ENCODE peak calls at places on chromosomes 6 and 20, in six cellular contexts. D is NT2/D1; B is upper lobe of right lung; T is brain microvascular endothelial cell; M is HT-29; W is effector CD4-positive, alpha-beta T cell. H is an unnamed sample.

GRCh38 chr6:111591370-111591900 is 14.2 kb downstream of the TRAF3IP2 start:
- DNase-seq in W (no peak), B (peak), T (peak), M (peak), D (no peak), H (no peak)

GRCh38 chr6:111711476-111711875 is 105.8 kb upstream of the TRAF3IP2 start:
- DNase-seq in W (no peak), D (no peak), B (no peak), M (no peak), T (no peak), H (no peak)

GRCh38 chr20:25364180-25364788 is 26.4 kb downstream of the ABHD12 start:
- DNase-seq in T (peak), B (no peak), D (no peak), M (no peak), W (no peak), H (no peak)

GRCh38 chr6:106533079-106533478 is 96.2 kb downstream of the RTN4IP1 start:
- DNase-seq in M (no peak), B (no peak), W (no peak), D (no peak), T (no peak), H (no peak)

GRCh38 chr20:47907031-47907670 is 121.9 kb upstream of the SULF2 start:
- DNase-seq in M (no peak), B (no peak), D (no peak), W (no peak), T (no peak), H (no peak)

GRCh38 chr6:75609639-75610590 is 8.2 kb downstream of the SENP6 start:
- DNase-seq in W (no peak), D (no peak), M (no peak), B (no peak), T (no peak), H (no peak)

GRCh38 chr20:17912916-17913315 is 55.7 kb downstream of the SNX5 start:
- DNase-seq in B (no peak), W (no peak), D (no peak), M (no peak), T (no peak), H (no peak)

GRCh38 chr6:119284861-119285521 is 64.6 kb downstream of the MAN1A1 start:
- DNase-seq in D (peak), T (no peak), M (peak), W (no peak), B (no peak), H (no peak)

GRCh38 chr20:11132819-11133341 is 459.1 kb upstream of the JAG1 start:
- DNase-seq in T (no peak), B (no peak), W (no peak), M (no peak), D (no peak), H (no peak)

GRCh38 chr6:34547921-34548644 is 8.0 kb downstream of the SPDEF start:
- DNase-seq in W (no peak), D (no peak), T (no peak), B (no peak), M (peak), H (no peak)

GRCh38 chr6:127578900-127579299 is 1.9 kb downstream of the C6orf58 start:
- DNase-seq in W (no peak), B (no peak), D (no peak), T (no peak), M (no peak), H (no peak)

GRCh38 chr6:161151059-161151645 is 122.7 kb downstream of the AGPAT4 start:
- DNase-seq in B (no peak), W (no peak), M (no peak), T (no peak), D (no peak), H (no peak)

GRCh38 chr6:3696525-3696924 is 55.0 kb downstream of the PXDC1 start:
- DNase-seq in T (no peak), M (no peak), W (no peak), B (no peak), D (no peak), H (no peak)

GRCh38 chr6:79167931-79168694 is 66.4 kb downstream of the HMGN3 start:
- DNase-seq in M (no peak), B (no peak), W (no peak), T (peak), D (no peak), H (no peak)

GRCh38 chr6:7137335-7138106 is 29.8 kb downstream of the RREB1 start:
- DNase-seq in T (peak), M (peak), D (no peak), B (no peak), W (peak), H (no peak)

GRCh38 chr6:111487656-111488055 is 4.6 kb upstream of the REV3L start:
- DNase-seq in M (no peak), B (no peak), T (peak), D (no peak), W (no peak), H (no peak)

GRCh38 chr6:42889815-42890214 is 10.4 kb downstream of the RPL7L1 start:
- DNase-seq in B (no peak), M (no peak), W (no peak), T (no peak), D (no peak), H (no peak)

GRCh38 chr6:4649728-4650127 is 126.5 kb upstream of the CDYL start:
- DNase-seq in W (no peak), D (no peak), T (no peak), M (no peak), B (no peak), H (no peak)

GRCh38 chr20:11777861-11778570 is 139.7 kb upstream of the BTBD3 start:
- DNase-seq in M (no peak), W (no peak), D (no peak), T (peak), B (no peak), H (no peak)

GRCh38 chr20:62880147-62880934 is 18.7 kb upstream of the TCFL5 start:
- DNase-seq in T (no peak), D (no peak), M (no peak), B (no peak), W (no peak), H (no peak)

GRCh38 chr20:14700641-14700965 is 363.2 kb upstream of the FLRT3 start:
- DNase-seq in D (no peak), T (no peak), B (no peak), W (no peak), M (no peak), H (no peak)

GRCh38 chr6:110083875-110084585 is 95.4 kb downstream of the WASF1 start:
- DNase-seq in W (no peak), D (no peak), B (no peak), T (no peak), M (no peak), H (no peak)